ENCODE peak calls at places on chromosome 14, in four cellular contexts. L, U, K and P are unnamed samples.

GRCh38 chr14:57760891-57761290 is 105.0 kb downstream of the SLC35F4 start:
- DNase-seq in U (no peak), K (no peak), L (no peak), P (no peak)

GRCh38 chr14:90604356-90604755 is 207.5 kb downstream of the CALM1 start:
- DNase-seq in L (no peak), K (no peak), U (no peak), P (peak)

GRCh38 chr14:65961004-65961403 is 525.2 kb upstream of the CCDC196 start:
- DNase-seq in K (no peak), U (no peak), L (no peak), P (no peak)

GRCh38 chr14:97077253-97077653 is 280.1 kb downstream of the VRK1 start:
- DNase-seq in U (no peak), L (peak), K (peak), P (peak)

GRCh38 chr14:61710853-61711817 is 15.8 kb downstream of the HIF1A start:
- DNase-seq in U (no peak), K (no peak), L (no peak), P (no peak)

GRCh38 chr14:79165460-79166080 is 995.4 kb downstream of the NRXN3 start:
- DNase-seq in K (no peak), L (no peak), U (no peak), P (no peak)

GRCh38 chr14:68719634-68720384 is 73.1 kb downstream of the ZFP36L1 start:
- DNase-seq in K (no peak), L (no peak), U (no peak), P (no peak)

GRCh38 chr14:36176524-36176923 is at the start of gene PTCSC3:
- DNase-seq in U (no peak), K (no peak), L (no peak), P (no peak)

GRCh38 chr14:70514168-70515069 is 20.4 kb downstream of the ADAM20 start:
- DNase-seq in L (no peak), U (no peak), K (no peak), P (no peak)

GRCh38 chr14:93939304-93940229 is 12.4 kb downstream of the FAM181A start:
- DNase-seq in K (no peak), L (peak), U (peak), P (no peak)

GRCh38 chr14:70152704-70153103 is 36.0 kb downstream of the SLC8A3 start:
- DNase-seq in U (no peak), K (no peak), L (no peak), P (no peak)

GRCh38 chr14:98647754-98648153 is 624.2 kb downstream of the BCL11B start:
- DNase-seq in K (no peak), L (no peak), U (no peak), P (no peak)

GRCh38 chr14:95040723-95041476 is 116.4 kb downstream of the DICER1 start:
- DNase-seq in U (peak), L (no peak), K (no peak), P (no peak)

GRCh38 chr14:70972107-70972976 is 65.1 kb downstream of the PCNX1 start:
- DNase-seq in U (peak), K (peak), L (peak), P (peak)

GRCh38 chr14:50363734-50364113 is 33.0 kb downstream of the CDKL1 start:
- DNase-seq in L (no peak), K (no peak), U (no peak), P (no peak)

GRCh38 chr14:25108959-25109358 is 59.0 kb upstream of the STXBP6 start:
- DNase-seq in U (no peak), K (no peak), L (no peak), P (no peak)

GRCh38 chr14:99072956-99073355 is 199.0 kb downstream of the BCL11B start:
- DNase-seq in L (no peak), U (no peak), K (no peak), P (no peak)

DNA sequence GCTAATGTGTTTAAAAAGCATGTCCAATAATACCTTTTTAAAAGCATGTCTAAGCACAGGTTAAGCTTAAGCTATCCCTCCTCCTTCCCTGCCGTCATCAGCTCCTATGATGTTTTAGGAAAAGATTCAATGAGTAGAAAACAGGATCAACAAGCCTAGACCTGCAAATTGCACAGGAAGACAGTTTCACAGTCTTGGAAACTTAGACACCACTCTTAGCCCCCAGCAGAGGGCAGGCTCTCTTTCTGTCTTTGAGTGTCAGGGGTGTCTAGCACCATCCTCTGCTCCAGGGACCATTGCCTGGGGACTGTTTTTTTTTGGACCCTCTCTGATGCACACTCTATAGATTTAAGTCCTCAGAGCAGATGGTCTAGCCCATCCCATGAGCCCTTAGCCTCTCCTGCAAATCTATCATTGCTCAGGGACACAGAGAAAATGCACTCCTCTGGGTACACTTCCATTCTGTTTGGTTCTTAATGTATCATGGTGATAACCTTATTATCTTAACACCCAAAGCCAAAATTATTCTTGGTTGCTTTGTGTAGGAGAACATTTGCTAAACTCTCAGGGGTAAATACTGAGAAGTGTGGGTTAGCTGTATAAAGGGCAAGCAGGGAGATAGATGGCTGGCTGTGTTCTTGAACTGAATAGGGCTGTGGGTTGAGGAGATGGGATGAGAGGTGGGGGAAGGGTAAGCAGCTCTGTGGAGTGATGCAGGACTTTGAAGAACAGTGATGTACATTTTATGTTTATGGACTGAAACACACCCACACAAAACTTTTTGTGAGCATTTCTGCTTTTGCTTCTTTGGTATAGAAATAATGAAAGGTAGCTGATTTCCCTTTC is 259.9 kb upstream of the DDHD1 start:
- DNase-seq in U (no peak), K (no peak), L (no peak), P (no peak)
- TF ChIP-seq CTCF in U (no peak), K (peak), L (peak), P (peak)

DNA sequence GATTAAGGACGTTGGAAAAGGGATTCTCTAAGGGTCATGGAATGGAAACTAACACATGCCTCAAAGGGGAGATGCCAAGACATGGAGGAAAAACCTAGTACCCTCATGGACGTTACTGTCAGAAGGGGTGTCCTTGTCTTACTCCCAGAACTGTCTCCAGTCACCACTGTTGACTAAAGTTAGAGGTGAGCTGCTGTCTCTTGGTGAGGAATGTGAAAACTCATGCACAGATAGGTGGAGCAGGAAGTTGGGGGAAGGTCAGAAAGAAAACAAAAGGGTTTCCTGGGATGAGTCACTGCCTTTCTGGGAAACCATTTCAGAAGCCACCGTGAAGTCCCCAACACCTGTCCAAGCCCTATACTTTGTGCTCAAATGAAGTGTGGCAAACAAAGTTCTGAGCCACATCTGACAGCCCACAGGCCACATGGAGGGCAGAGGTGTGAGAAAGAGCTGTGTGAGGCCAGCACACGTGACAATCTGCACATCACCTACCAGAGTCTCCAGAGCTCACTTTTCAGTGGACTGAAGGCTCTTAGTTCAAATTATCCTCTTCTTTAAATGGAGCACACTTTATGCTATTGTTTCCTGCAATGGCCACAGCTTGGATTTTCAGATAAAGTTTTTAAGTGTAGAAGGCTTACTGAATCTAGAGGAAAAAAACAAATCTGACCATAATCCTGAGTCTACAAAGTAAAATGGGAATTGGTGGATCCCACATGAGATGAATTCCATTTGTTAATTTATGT is 92.9 kb upstream of the EGLN3 start:
- DNase-seq in K (no peak), U (no peak), L (no peak), P (no peak)
- H3K4me3 ChIP-seq in K (no peak), U (no peak), L (no peak), P (no peak)

DNA sequence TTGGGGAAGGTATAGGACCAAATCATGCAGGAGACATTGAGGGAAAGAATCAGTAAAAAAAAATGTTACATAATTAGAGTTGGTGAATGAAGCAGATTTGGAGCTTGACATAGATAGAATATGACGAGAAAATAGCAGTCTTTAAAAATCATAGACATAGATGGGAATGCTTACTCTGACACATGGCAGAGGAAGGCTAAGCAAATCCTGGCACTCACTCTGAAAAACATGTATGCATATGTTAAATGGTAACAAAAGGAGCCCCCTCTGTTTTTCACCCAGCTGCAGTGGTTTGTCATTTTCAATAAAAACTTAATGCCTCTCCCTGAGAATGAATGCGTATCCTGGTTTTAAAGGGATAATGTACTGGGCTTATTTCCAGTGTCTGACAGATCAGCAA is 561.2 kb upstream of the SEL1L start:
- DNase-seq in U (no peak), K (no peak), L (no peak), P (no peak)
- TF ChIP-seq CTCF in U (no peak), K (no peak), L (no peak), P (no peak)

DNA sequence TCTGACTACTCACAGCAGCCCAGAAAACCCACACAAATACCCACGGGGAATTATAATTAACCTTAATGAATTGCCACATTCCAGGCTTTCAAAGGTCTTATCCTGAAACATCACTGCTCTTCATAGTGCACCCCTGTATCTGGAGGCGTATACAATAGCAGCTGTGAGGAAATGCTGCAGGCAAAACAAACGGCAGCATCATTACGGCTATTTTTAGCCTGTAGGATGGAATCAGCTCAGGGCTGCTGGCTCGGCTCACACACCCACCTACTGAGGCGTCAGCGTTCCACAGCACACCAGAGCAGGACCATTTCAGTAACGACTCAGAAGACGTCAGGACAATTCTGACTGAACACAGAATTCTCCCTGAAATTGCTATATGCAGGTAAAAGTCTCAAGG is 648.4 kb downstream of the RPS29 start:
- DNase-seq in L (no peak), K (no peak), U (no peak), P (no peak)
- H3K4me3 ChIP-seq in L (no peak), K (no peak), U (no peak), P (no peak)

DNA sequence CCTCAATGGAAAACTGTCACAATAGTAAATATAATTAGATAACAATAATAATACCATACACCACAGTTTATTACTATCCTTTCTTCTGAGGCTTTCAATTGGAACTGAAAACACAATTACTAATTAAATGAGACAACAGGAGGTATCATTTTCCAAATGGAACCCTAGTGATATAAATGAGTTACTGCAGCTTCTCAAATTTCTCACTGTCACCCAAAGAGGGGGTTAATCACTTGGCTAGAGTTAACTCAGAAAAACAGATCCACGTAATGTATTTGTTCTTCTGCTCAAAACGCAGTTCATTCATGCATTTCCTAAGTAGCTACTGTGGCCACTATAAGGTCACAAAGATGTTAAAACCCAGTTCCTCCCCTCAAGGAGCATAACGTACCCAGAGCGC is 120.9 kb upstream of the FOXN3 start:
- DNase-seq in U (no peak), K (no peak), L (no peak), P (no peak)
- TF ChIP-seq CTCF in U (no peak), K (no peak), L (no peak), P (no peak)

GRCh38 chr14:102804858-102805257 is 27.6 kb downstream of the TRAF3 start:
- DNase-seq in U (no peak), K (no peak), L (no peak), P (no peak)

GRCh38 chr14:102806447-102806846 is 29.2 kb downstream of the TRAF3 start:
- DNase-seq in U (no peak), L (no peak), K (no peak), P (no peak)

GRCh38 chr14:102803139-102803538 is 25.9 kb downstream of the TRAF3 start:
- DNase-seq in U (no peak), K (no peak), L (no peak), P (no peak)

GRCh38 chr14:102805454-102805891 is 28.2 kb downstream of the TRAF3 start:
- DNase-seq in K (peak), L (no peak), U (no peak), P (peak)

GRCh38 chr14:102805941-102806340 is 28.7 kb downstream of the TRAF3 start:
- DNase-seq in L (no peak), K (no peak), U (no peak), P (no peak)
- H3K4me3 ChIP-seq in L (no peak), K (no peak), U (no peak), P (no peak)

DNA sequence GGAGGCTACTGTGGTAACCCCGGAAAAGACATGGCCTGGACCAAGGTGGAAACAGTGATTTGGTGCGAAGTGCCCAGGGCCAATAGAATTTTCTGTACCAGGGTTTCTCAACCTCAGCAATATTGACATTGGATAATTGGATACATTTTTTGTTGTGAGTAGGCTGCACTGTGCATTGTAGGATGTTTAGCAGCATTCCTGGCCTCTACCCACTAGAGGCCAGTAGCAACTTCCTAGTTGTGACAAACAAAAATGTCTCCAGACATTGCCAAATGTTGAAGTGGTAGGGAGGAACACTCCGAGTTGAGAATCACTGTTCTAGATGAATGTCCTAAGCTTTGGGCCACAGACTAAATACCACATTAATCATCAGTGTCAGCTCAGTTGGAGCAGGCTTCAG is 6.2 kb upstream of the CGRRF1 start:
- DNase-seq in K (no peak), U (no peak), L (no peak), P (no peak)
- TF ChIP-seq CTCF in K (peak), U (no peak), L (peak), P (peak)

GRCh38 chr14:74402264-74403251 is 23.5 kb downstream of the SYNDIG1L start:
- DNase-seq in L (no peak), K (no peak), U (no peak), P (no peak)
- H3K4me3 ChIP-seq in L (no peak), K (no peak), U (no peak), P (no peak)

DNA sequence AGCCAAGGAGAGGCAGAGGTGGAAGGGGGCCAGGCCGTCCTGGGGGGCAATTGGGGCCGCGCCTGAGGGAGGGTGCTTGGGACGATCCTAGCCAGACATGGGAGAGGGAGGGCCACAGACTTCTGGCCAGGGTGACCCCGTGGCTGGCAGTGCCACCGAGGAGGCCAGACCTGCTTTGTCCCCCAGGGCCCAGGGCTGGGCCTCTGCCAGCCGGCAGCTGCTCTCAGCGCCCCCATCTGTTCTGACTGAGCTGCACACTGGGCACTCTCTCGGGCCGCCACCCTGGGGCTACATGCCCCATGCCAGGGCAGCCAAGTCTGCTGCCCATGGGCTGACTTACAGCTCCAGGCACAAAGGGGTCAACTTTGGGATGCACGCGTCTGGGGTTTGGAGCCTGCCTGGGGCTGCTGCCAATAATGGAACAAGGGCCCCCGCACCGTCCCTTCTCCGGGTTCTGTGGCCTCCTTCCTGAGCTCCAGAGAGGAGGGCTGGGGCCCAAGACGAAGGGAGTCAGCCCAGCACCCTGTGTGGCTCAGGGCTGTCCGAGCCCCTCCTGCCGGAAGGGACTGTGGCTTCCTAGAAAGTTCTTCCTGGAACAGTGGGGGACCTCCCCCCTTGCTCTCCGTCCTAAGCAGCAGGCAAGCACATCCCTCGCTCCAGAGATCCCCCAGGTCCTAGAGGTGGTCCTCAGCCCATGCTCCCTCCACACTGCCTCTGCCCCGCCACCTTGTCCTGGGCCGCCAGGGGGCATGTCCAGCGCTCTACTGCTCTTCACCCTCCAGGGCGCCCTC is 1.1 kb downstream of the ADSS1 start:
- DNase-seq in K (no peak), L (no peak), U (no peak), P (no peak)
- TF ChIP-seq CTCF in K (peak), L (no peak), U (no peak), P (peak)